ENCODE peak calls at places on chromosome 9, in ten cellular contexts. F, V, E, P, O, A, S, R, K and Y are unnamed samples.

GRCh38 chr9:73565026-73565425 is 413.4 kb downstream of the ANXA1 start:
- DNase-seq in P (no peak), K (no peak), V (no peak), O (no peak), E (no peak), A (no peak), R (no peak), S (no peak), F (no peak), Y (no peak)

GRCh38 chr9:10855847-10856246 is 243.0 kb upstream of the PTPRD start:
- DNase-seq in K (peak), S (no peak), F (no peak), R (no peak), A (no peak), O (no peak), E (no peak), P (no peak), V (peak), Y (no peak)

GRCh38 chr9:21616082-21616778 is 134.1 kb upstream of the IFNE start:
- DNase-seq in V (no peak), O (no peak), E (no peak), R (no peak), S (no peak), P (no peak), K (no peak), A (no peak), F (no peak), Y (peak)

GRCh38 chr9:132546148-132547051 is 36.0 kb upstream of the BARHL1 start:
- DNase-seq in R (no peak), V (peak), A (peak), P (peak), O (no peak), K (peak), E (peak), F (no peak), S (peak), Y (no peak)

GRCh38 chr9:97985058-97985861 is 2.1 kb downstream of the ANP32B start:
- DNase-seq in P (peak), E (no peak), A (no peak), O (no peak), S (peak), R (peak), K (peak), F (peak), V (no peak), Y (no peak)

GRCh38 chr9:121808781-121809180 is 157.3 kb downstream of the DAB2IP start:
- DNase-seq in V (no peak), S (no peak), A (no peak), P (no peak), F (no peak), K (no peak), R (no peak), O (no peak), E (no peak), Y (no peak)

GRCh38 chr9:92032891-92033290 is 82.3 kb downstream of the SPTLC1 start:
- DNase-seq in S (no peak), O (no peak), R (no peak), P (no peak), E (no peak), K (no peak), V (no peak), A (no peak), F (no peak), Y (no peak)

GRCh38 chr9:110810251-110810976 is 141.8 kb downstream of the MUSK start:
- DNase-seq in A (no peak), O (no peak), E (no peak), R (no peak), F (no peak), P (no peak), V (no peak), K (no peak), S (no peak), Y (no peak)

GRCh38 chr9:97788763-97789663 is 64.0 kb upstream of the FOXE1 start:
- DNase-seq in S (no peak), A (peak), R (no peak), V (no peak), P (no peak), F (no peak), O (no peak), K (no peak), E (no peak), Y (no peak)

GRCh38 chr9:98173181-98173580 is 19.3 kb downstream of the CORO2A start:
- DNase-seq in F (no peak), A (no peak), O (no peak), P (no peak), R (no peak), K (no peak), S (no peak), E (no peak), V (no peak), Y (no peak)

GRCh38 chr9:74711371-74711770 is 176.3 kb downstream of the TRPM6 start:
- DNase-seq in K (no peak), S (no peak), A (no peak), F (no peak), E (no peak), P (no peak), R (no peak), V (no peak), O (no peak), Y (peak)

GRCh38 chr9:15231788-15232635 is 75.0 kb downstream of the TTC39B start:
- DNase-seq in F (peak), A (no peak), R (no peak), S (no peak), E (no peak), K (peak), P (no peak), V (peak), O (no peak), Y (no peak)

GRCh38 chr9:101514056-101514455 is 19.6 kb upstream of the RNF20 start:
- DNase-seq in F (no peak), V (no peak), E (no peak), A (no peak), P (no peak), S (no peak), K (no peak), O (no peak), R (no peak), Y (no peak)

GRCh38 chr9:133954862-133955529 is 37.1 kb downstream of the VAV2 start:
- DNase-seq in A (no peak), V (no peak), S (no peak), R (peak), O (no peak), F (no peak), E (no peak), P (no peak), K (no peak), Y (no peak)

GRCh38 chr9:98191615-98192502 is 578 bp downstream of the CORO2A start:
- DNase-seq in R (peak), V (no peak), F (no peak), K (peak), E (no peak), P (no peak), A (no peak), O (no peak), S (no peak), Y (no peak)

GRCh38 chr9:123121457-123121856 is 88.0 kb downstream of the GPR21 start:
- DNase-seq in F (no peak), S (no peak), A (no peak), V (no peak), E (no peak), O (no peak), P (no peak), K (no peak), R (no peak), Y (no peak)

GRCh38 chr9:36263662-36264061 is 5.4 kb upstream of the GNE start:
- DNase-seq in K (peak), P (no peak), S (peak), F (no peak), R (no peak), A (no peak), O (no peak), V (no peak), E (no peak), Y (no peak)

GRCh38 chr9:127742435-127743088 is 7.5 kb upstream of the TOR2A start:
- DNase-seq in A (no peak), E (no peak), S (peak), P (peak), R (no peak), F (no peak), O (no peak), K (peak), V (no peak), Y (peak)

GRCh38 chr9:83106272-83106671 is 43.3 kb upstream of the RASEF start:
- DNase-seq in K (no peak), P (no peak), S (no peak), O (no peak), F (no peak), R (no peak), E (no peak), V (no peak), A (no peak), Y (no peak)

GRCh38 chr9:96064838-96065481 is 189.5 kb downstream of the ERCC6L2 start:
- DNase-seq in O (no peak), P (no peak), R (no peak), V (no peak), S (no peak), A (no peak), E (no peak), F (no peak), K (no peak), Y (no peak)

GRCh38 chr9:98074119-98074990 is 17.8 kb downstream of the NANS start:
- DNase-seq in R (peak), V (peak), K (peak), P (peak), E (peak), F (peak), S (peak), O (peak), A (peak), Y (no peak)

GRCh38 chr9:116100711-116101111 is 52.9 kb upstream of the PAPPA start:
- DNase-seq in K (no peak), V (no peak), A (no peak), S (no peak), O (no peak), P (no peak), E (no peak), F (no peak), R (no peak), Y (no peak)

GRCh38 chr9:134662143-134662876 is 20.7 kb downstream of the COL5A1 start:
- DNase-seq in F (no peak), V (no peak), R (no peak), P (peak), S (no peak), E (peak), O (no peak), A (peak), K (no peak), Y (no peak)

GRCh38 chr9:136525841-136526499 is 19.9 kb downstream of the NOTCH1 start:
- DNase-seq in V (no peak), S (no peak), F (no peak), P (no peak), R (no peak), K (peak), O (no peak), E (no peak), A (no peak), Y (no peak)

GRCh38 chr9:35488566-35489312 is 1.2 kb upstream of the RUSC2 start:
- DNase-seq in K (peak), S (peak), E (no peak), O (no peak), P (no peak), A (no peak), F (no peak), R (no peak), V (no peak), Y (no peak)

GRCh38 chr9:15135167-15135792 is 171.7 kb downstream of the TTC39B start:
- DNase-seq in O (no peak), V (peak), K (peak), P (peak), R (peak), F (peak), E (no peak), A (peak), S (peak), Y (peak)

GRCh38 chr9:7783635-7784063 is 15.9 kb downstream of the DMAC1 start:
- DNase-seq in V (no peak), F (no peak), E (no peak), P (no peak), A (no peak), R (peak), K (no peak), O (no peak), S (no peak), Y (no peak)

GRCh38 chr9:83714316-83714715 is 6.6 kb upstream of the UBQLN1 start:
- DNase-seq in P (no peak), O (no peak), S (no peak), A (no peak), E (no peak), R (no peak), K (no peak), V (peak), F (no peak), Y (no peak)

GRCh38 chr9:102499468-102499867 is 495.7 kb upstream of the CYLC2 start:
- DNase-seq in P (no peak), S (no peak), K (no peak), V (no peak), R (no peak), O (no peak), E (no peak), F (peak), A (no peak), Y (peak)

GRCh38 chr9:22452415-22453010 is 5.9 kb downstream of the DMRTA1 start:
- DNase-seq in P (peak), V (no peak), A (peak), F (no peak), O (no peak), K (peak), E (peak), S (no peak), R (peak), Y (no peak)

GRCh38 chr9:109013678-109014145 is 413 bp upstream of the CTNNAL1 start:
- DNase-seq in P (no peak), O (no peak), S (no peak), F (no peak), A (no peak), R (no peak), E (no peak), V (no peak), K (no peak), Y (peak)

GRCh38 chr9:126696764-126697145 is 83.0 kb downstream of the LMX1B start:
- DNase-seq in A (no peak), P (no peak), R (no peak), F (no peak), V (no peak), S (no peak), K (no peak), O (no peak), E (no peak), Y (no peak)

GRCh38 chr9:74920944-74921626 is 31.6 kb downstream of the C9orf40 start:
- DNase-seq in R (no peak), V (no peak), E (no peak), K (no peak), S (no peak), P (no peak), F (no peak), O (no peak), A (no peak), Y (no peak)

GRCh38 chr9:5767968-5768932 is 64.7 kb downstream of the ERMP1 start:
- DNase-seq in F (peak), O (no peak), V (peak), E (no peak), K (no peak), P (no peak), S (no peak), A (no peak), R (no peak), Y (no peak)

GRCh38 chr9:21883642-21884041 is 81.2 kb downstream of the MTAP start:
- DNase-seq in E (no peak), V (no peak), R (no peak), A (no peak), K (no peak), P (no peak), S (no peak), O (no peak), F (no peak), Y (no peak)

GRCh38 chr9:38009035-38009501 is 60.0 kb downstream of the SHB start:
- DNase-seq in P (no peak), K (no peak), A (no peak), E (no peak), V (no peak), O (no peak), F (no peak), R (no peak), S (no peak), Y (no peak)

GRCh38 chr9:116741106-116741740 is 54.1 kb downstream of the TRIM32 start:
- DNase-seq in R (no peak), A (no peak), P (no peak), S (no peak), O (no peak), E (no peak), K (no peak), V (no peak), F (no peak), Y (no peak)

GRCh38 chr9:84996049-84996448 is 326.5 kb downstream of the NTRK2 start:
- DNase-seq in F (no peak), E (no peak), S (no peak), O (no peak), K (peak), V (no peak), P (no peak), A (no peak), R (no peak), Y (no peak)

GRCh38 chr9:98306384-98307145 is 51.1 kb upstream of the TBC1D2 start:
- DNase-seq in O (no peak), V (no peak), K (peak), R (no peak), P (no peak), A (no peak), E (no peak), F (no peak), S (no peak), Y (no peak)